ENCODE peak calls at places on chromosome 19, in four cellular contexts. O is stomach, W is suprapubic skin, V is H1. R is an unnamed sample.

GRCh38 chr19:11125994-11126685 is 29.4 kb downstream of the SPC24 start:
- DNase-seq in O (peak), W (peak), V (peak), R (peak)

GRCh38 chr19:20079487-20079886 is 1.7 kb downstream of the ZNF90 start:
- DNase-seq in W (no peak), V (no peak), O (no peak), R (no peak)

GRCh38 chr19:5679289-5680082 is 830 bp downstream of the MICOS13 start:
- DNase-seq in W (no peak), O (no peak), V (peak), R (no peak)

GRCh38 chr19:7833225-7834156 is 3.5 kb downstream of the EVI5L start:
- DNase-seq in O (peak), V (no peak), W (peak), R (no peak)

GRCh38 chr19:872266-872951 is 12.9 kb downstream of the CFD start:
- DNase-seq in W (no peak), V (no peak), O (peak), R (no peak)

GRCh38 chr19:51607920-51608562 is 22.2 kb downstream of the SIGLEC5 start:
- DNase-seq in W (peak), V (peak), O (peak), R (peak)

GRCh38 chr19:43572172-43572588 is 3.1 kb downstream of the XRCC1 start:
- DNase-seq in V (no peak), O (no peak), W (no peak), R (no peak)

GRCh38 chr19:4088975-4089374 is 22.3 kb upstream of the ZBTB7A start:
- DNase-seq in W (no peak), V (no peak), O (no peak), R (no peak)

GRCh38 chr19:42052241-42052863 is 17.7 kb downstream of the GRIK5 start:
- DNase-seq in W (no peak), O (no peak), V (no peak), R (no peak)

GRCh38 chr19:400976-401835 is 7.7 kb downstream of the C2CD4C start:
- DNase-seq in O (no peak), W (no peak), V (peak), R (no peak)

GRCh38 chr19:48926909-48927308 is 6.6 kb upstream of the DHDH start:
- DNase-seq in O (peak), W (no peak), V (no peak), R (no peak)

GRCh38 chr19:8017808-8018207 is 12.4 kb upstream of the ELAVL1 start:
- DNase-seq in W (no peak), O (no peak), V (no peak), R (no peak)

GRCh38 chr19:5352229-5352763 is 11.7 kb upstream of the PTPRS start:
- DNase-seq in V (no peak), O (no peak), W (no peak), R (no peak)

GRCh38 chr19:35555301-35556005 is 8.0 kb downstream of the ATP4A start:
- DNase-seq in O (no peak), V (peak), W (no peak), R (no peak)
- TF ChIP-seq POLR2A in O (no peak), V (no peak), W (no peak), R (no peak)

GRCh38 chr19:46410205-46411087 is 2.9 kb downstream of the CCDC8 start:
- DNase-seq in O (no peak), W (no peak), V (no peak), R (no peak)

GRCh38 chr19:46411088-46412033 is 2.0 kb downstream of the CCDC8 start:
- DNase-seq in V (no peak), W (no peak), O (no peak), R (no peak)

GRCh38 chr19:46407891-46408426 is 5.4 kb downstream of the CCDC8 start:
- DNase-seq in W (no peak), V (no peak), O (no peak), R (no peak)

GRCh38 chr19:46409146-46409545 is 4.2 kb downstream of the CCDC8 start:
- DNase-seq in W (no peak), O (no peak), V (no peak), R (no peak)

DNA sequence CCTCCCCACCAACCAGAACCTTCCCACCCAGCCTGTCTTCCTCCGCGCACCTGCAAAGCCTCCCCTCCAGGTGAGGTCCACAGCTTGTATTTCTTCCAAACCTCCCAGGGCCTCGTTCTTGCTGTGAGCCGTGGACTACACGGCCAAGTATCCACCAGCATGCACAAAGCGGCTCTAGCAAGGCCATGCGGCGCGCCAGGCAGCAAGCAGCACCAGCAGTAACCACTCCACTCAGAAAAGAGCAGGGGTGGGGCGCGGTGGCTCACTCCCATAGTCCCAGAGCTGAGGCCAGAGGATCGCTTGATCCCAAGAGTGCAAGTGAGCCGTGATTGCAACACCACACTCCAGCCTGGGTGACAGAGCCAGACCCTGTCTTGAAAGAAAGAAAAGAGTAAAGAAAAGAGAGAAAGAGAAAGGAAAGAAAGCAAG is 4.7 kb downstream of the CCDC8 start:
- DNase-seq in W (no peak), O (peak), V (no peak), R (no peak)
- H3K4me3 ChIP-seq in W (no peak), O (no peak), V (peak), R (no peak)

DNA sequence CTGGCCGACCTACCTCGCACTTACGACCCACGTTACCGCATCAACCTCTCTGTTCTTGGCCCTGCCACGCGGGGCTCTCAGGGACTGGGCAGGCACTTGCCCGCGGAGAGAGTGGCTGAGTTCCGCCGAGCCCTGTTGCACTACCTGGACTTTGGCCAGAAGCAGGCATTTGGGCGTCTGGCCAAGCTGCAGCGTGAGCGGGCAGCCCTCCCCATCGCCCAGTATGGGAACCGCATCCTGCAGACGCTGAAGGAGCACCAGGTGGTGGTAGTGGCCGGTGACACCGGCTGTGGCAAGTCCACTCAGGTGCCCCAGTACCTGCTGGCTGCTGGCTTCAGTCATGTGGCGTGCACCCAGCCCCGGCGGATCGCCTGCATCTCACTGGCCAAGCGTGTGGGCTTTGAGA is 4.2 kb downstream of the DHX34 start:
- DNase-seq in V (no peak), W (no peak), O (peak), R (no peak)
- TF ChIP-seq EP300 in V (no peak), W (no peak), O (no peak), R (no peak)

DNA sequence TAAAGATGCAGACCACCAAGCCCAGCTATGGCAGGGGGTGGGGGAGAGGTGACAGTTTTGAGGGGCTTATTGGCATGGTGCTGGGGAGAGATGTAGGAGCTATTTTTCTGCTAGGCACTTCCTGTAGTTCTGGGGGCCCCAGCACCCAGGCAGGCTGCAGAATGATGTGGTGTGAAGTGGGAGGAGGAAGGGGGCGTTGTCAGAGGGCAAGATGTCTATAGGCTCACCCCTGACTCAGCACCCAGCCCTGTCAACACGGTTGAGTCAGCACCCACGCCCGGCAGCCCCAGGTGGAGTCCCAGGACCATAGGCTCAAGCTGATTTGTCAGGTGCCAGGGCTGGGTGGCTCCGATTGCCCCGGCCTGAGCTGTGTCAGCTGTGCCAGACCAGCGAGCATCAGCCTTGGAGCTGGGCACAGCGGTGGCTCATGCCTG is 5.8 kb downstream of the KLF2 start:
- DNase-seq in O (peak), W (peak), V (no peak), R (no peak)
- TF ChIP-seq POLR2A in O (no peak), W (no peak), V (no peak), R (peak)

DNA sequence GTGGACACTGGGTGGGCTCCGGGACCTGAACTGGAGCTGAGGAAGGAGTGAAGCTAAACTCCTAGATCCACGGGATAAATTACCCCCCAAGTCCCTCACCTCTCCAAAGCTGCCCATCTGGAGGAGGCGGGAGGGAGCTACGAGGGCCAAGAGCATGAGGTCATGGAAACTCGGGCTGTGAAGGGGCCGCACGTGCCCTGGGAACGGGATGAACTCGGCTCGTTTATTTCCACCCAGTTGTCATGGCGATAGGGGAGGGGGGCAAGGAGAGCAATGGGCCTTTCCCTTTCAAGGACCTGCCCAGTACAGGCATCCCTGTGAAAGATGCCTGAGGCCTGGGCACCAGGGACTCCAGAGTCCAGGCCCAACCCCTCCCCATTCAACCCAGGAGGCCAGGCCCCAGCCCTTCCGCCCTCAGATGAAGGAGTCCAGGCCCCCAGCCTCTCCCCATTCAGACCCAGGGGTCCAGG is 3.8 kb downstream of the PPP1R12C start:
- DNase-seq in V (peak), O (peak), W (peak), R (peak)
- H3K4me3 ChIP-seq in V (no peak), O (no peak), W (peak), R (peak)

GRCh38 chr19:18514800-18515682 is 6.8 kb downstream of the ELL start:
- DNase-seq in V (no peak), W (peak), O (peak), R (no peak)
- TF ChIP-seq EP300 in V (no peak), W (no peak), O (no peak), R (no peak)

GRCh38 chr19:46239193-46239767 is 9.7 kb downstream of the IGFL1 start:
- DNase-seq in W (no peak), V (no peak), O (no peak), R (no peak)
- TF ChIP-seq POLR2A in W (no peak), V (no peak), O (no peak), R (no peak)

R was measured in esophagus muscularis mucosa.